ENCODE peak calls at places on chromosome 20, in seven cellular contexts. Z is SK-N-SH; E is stomach; S is lower lobe of right lung; G is upper lobe of right lung; M is CD8-positive, alpha-beta memory T cell; U is heart left ventricle. K is an unnamed sample.

GRCh38 chr20:25744261-25744660 is 47.6 kb upstream of the ZNF337 start:
- DNase-seq in Z (no peak), U (no peak), G (no peak), S (no peak), E (no peak), M (no peak), K (no peak)

GRCh38 chr20:44008806-44009678 is 94.4 kb downstream of the TOX2 start:
- DNase-seq in G (no peak), E (no peak), S (no peak), M (no peak), U (no peak), Z (no peak), K (no peak)

GRCh38 chr20:63337786-63338420 is 23.2 kb downstream of the CHRNA4 start:
- DNase-seq in U (no peak), S (no peak), E (no peak), Z (no peak), M (no peak), G (no peak), K (no peak)

GRCh38 chr20:25629816-25630499 is 6.1 kb upstream of the NANP start:
- DNase-seq in S (no peak), G (no peak), E (no peak), M (no peak), Z (no peak), U (no peak), K (no peak)

GRCh38 chr20:45592574-45593189 is 13.6 kb upstream of the WFDC8 start:
- DNase-seq in E (no peak), M (no peak), Z (peak; percentile 33), U (no peak), G (no peak), S (no peak), K (no peak)

GRCh38 chr20:63890201-63890576 is 4.7 kb upstream of the DNAJC5 start:
- DNase-seq in S (no peak), G (no peak), E (no peak), U (no peak), M (no peak), Z (no peak), K (no peak)

GRCh38 chr20:33684533-33685327 is 1.5 kb downstream of the E2F1 start:
- DNase-seq in U (no peak), E (no peak), M (no peak), S (no peak), G (no peak), Z (peak; percentile 76), K (no peak)

GRCh38 chr20:49790077-49790798 is 22.4 kb upstream of the SLC9A8 start:
- DNase-seq in G (no peak), Z (no peak), U (peak; percentile 41), M (no peak), E (no peak), S (no peak), K (no peak)

GRCh38 chr20:34732523-34732922 is 28.4 kb downstream of the TP53INP2 start:
- DNase-seq in G (no peak), E (no peak), Z (no peak), U (no peak), S (no peak), M (no peak), K (no peak)

GRCh38 chr20:57625181-57625958 is 5.1 kb upstream of the ZBP1 start:
- DNase-seq in U (no peak), M (no peak), E (no peak), S (no peak), G (no peak), Z (no peak), K (no peak)
- H3K4me1 ChIP-seq in U (peaks cover 13% of the 10 kb centered on the region), M (peaks cover 73% of the 10 kb centered on the region), E (peaks cover 29% of the 10 kb centered on the region), S (peaks cover 22% of the 10 kb centered on the region), G (peaks cover 25% of the 10 kb centered on the region), Z (no peaks in the 10 kb centered on the region), K (no peaks in the 10 kb centered on the region)

GRCh38 chr20:53677447-53678314 is 84.0 kb upstream of the ZNF217 start:
- DNase-seq in S (peak; percentile 48), E (peak; percentile 47), G (peak; percentile 38), Z (no peak), M (no peak), U (peak; percentile 41), K (peak; percentile 55)
- H3K4me3 ChIP-seq in S (no peak overlapping the region), E (no peak overlapping the region), G (no peak overlapping the region), Z (no peak overlapping the region), M (peak overlapping the region; percentile 16), U (no peak overlapping the region), K (no peak overlapping the region)

GRCh38 chr20:56222201-56222600 is 26.3 kb upstream of the MC3R start:
- DNase-seq in S (no peak), M (no peak), E (no peak), G (no peak), Z (no peak), U (no peak), K (no peak)

GRCh38 chr20:56215115-56215514 is 33.4 kb upstream of the MC3R start:
- DNase-seq in S (no peak), E (no peak), M (no peak), Z (no peak), U (no peak), G (no peak), K (no peak)

GRCh38 chr20:56222945-56223344 is 25.6 kb upstream of the MC3R start:
- DNase-seq in E (no peak), M (no peak), U (no peak), G (no peak), S (no peak), Z (no peak), K (no peak)

GRCh38 chr20:56223352-56223751 is 25.2 kb upstream of the MC3R start:
- DNase-seq in E (no peak), G (no peak), S (no peak), Z (no peak), M (no peak), U (no peak), K (no peak)

GRCh38 chr20:56217820-56218219 is 30.7 kb upstream of the MC3R start:
- DNase-seq in U (no peak), G (no peak), S (no peak), Z (no peak), E (no peak), M (no peak), K (no peak)
- H3K9me3 ChIP-seq in U (no peaks in the 10 kb centered on the region), G (no peaks in the 10 kb centered on the region), S (peaks cover 10% of the 10 kb centered on the region), Z (no peaks in the 10 kb centered on the region), E (peaks cover 16% of the 10 kb centered on the region), M (no peaks in the 10 kb centered on the region), K (peaks cover 3% of the 10 kb centered on the region)

DNA sequence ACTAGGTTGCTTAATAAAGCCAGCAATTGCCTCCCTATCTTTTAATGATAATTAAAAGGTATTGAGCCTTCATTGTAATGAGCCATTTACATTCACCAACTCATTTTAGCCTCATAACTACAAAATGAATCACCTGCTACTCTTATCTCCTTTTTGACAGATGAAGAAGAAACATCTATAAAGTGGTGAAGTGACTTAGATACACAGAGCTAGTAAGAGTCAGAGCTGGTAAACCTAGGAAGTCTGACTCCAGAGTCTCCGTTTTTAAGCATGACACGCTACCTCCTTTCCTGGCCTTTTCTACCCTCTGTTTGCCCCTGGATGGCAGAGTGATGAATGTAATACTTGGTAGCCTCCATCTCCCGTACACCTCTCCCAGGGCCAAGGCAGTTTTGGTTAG is 93.5 kb downstream of the SPTLC3 start:
- DNase-seq in E (no peak), G (no peak), Z (no peak), U (no peak), M (no peak), S (no peak), K (no peak)
- H3K4me1 ChIP-seq in E (no peaks in the 10 kb centered on the region), G (no peaks in the 10 kb centered on the region), Z (no peaks in the 10 kb centered on the region), U (no peaks in the 10 kb centered on the region), M (no peaks in the 10 kb centered on the region), S (no peaks in the 10 kb centered on the region), K (no peaks in the 10 kb centered on the region)

DNA sequence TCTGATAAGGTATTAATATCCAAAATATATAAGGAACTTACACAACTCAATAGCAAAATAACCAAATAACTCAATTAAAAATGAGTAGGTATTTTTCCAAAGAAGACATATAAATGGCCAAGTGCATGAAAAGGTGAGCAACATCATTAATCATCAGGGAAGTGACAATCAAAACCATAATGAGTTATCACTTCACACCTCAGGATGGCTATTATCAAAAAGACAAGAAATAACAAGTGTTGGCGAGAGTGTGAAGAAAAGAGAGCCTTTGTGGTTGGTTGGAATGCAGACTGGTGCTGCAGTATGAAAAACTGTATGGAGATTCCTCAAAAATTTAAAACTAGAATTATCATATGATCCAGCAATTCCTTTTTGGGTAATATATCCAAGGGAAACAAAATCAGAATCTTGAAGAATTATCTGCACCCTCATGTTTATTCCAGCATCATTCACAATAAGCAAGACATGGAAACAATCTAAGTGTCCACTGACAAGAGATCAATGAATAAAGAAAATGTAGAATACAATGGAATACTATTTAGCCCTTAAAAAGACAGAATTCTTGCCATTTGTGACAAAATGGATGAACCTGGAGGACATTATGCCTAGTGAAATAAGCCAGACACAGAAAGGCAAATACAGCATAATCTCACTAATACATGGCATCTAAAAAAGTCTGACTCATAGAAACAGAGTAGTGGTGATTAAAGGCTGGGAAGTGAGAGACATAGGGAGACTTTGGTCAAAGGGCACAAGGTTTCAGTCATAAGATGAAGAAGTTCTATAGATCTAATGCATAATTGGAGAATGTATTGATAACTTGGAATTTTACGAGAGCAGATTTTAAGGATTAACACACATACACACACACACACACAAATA is 175.6 kb downstream of the FOXA2 start:
- DNase-seq in S (no peak), M (no peak), U (no peak), Z (no peak), G (no peak), E (no peak), K (no peak)
- H3K4me3 ChIP-seq in S (no peak overlapping the region), M (no peak overlapping the region), U (no peak overlapping the region), Z (no peak overlapping the region), G (no peak overlapping the region), E (no peak overlapping the region), K (no peak overlapping the region)

DNA sequence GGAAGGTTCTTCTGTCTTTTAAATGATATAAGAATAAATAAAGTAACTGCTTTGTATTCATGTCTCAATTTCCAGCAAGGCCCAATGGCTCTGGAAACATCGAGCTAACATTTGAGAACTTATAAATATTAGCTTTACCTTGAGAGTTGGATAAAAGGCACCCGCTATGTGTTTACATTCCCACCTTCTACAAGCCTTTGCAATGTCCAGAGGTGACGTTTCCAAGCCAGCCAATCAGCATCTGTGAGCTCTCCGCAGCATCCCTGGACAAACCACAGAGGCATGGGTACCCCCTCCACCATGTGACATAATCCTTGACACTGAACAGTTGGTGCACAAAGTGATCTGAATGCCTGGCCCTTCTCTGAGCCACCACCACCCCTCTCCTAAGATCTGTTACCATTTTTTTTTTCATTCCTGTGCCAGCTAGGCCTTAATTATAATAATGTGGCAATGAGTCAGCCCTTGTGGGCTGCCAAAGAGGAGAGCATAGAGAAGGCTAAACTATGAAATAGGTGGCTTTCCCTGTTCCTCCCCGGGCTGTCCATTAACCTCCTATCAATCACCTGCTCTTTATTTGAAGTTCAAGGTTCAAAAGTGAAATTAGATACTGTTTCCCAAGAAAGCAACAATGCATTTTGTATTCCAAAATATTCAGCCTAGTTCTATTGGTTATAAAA is 4.1 kb downstream of the CBLN4 start:
- DNase-seq in S (no peak), E (no peak), M (no peak), Z (peak; percentile 15), U (no peak), G (no peak), K (no peak)
- H3K9me3 ChIP-seq in S (no peaks in the 10 kb centered on the region), E (no peaks in the 10 kb centered on the region), M (no peaks in the 10 kb centered on the region), Z (no peaks in the 10 kb centered on the region), U (no peaks in the 10 kb centered on the region), G (no peaks in the 10 kb centered on the region), K (peaks cover 2% of the 10 kb centered on the region)